ENCODE peak calls at places on chromosomes 1 and 21, in seven cellular contexts. E is glomerular endothelial cell; G is GM12878; Y is stimulated activated naive CD8-positive, alpha-beta T cell treated with anti-CD3 and anti-CD28 coated beads, Interleukin-15, Interleukin-2, amounts not matched to agents 100 U/mL and 50 U/mL, for 24 hours; S is stimulated activated CD4-positive, alpha-beta T cell treated with anti-CD3 and anti-CD28 coated beads, Interleukin-1b, Interleukin-23, amount 100 ng/mL, for 4 hours; A is LHCN-M2; B is AG08396. W is an unnamed sample.

GRCh38 chr1:150688786-150689185 is 8.2 kb downstream of the GOLPH3L start:
- DNase-seq in E (no peak), G (no peak), Y (no peak), S (no peak), A (peak; percentile 7), B (no peak), W (no peak)

GRCh38 chr1:58515794-58516401 is 30.6 kb downstream of the OMA1 start:
- DNase-seq in E (peak; percentile 67), G (peak; percentile 13), Y (peak; percentile 11), S (peak; percentile 18), A (peak; percentile 73), B (peak; percentile 72), W (peak; percentile 54)

GRCh38 chr1:3590145-3590768 is 21.1 kb downstream of the MEGF6 start:
- DNase-seq in E (no peak), G (no peak), Y (no peak), S (no peak), A (no peak), B (no peak), W (no peak)

GRCh38 chr21:25563399-25564116 is 43.7 kb downstream of the MRPL39 start:
- DNase-seq in E (no peak), G (peak; percentile 87), Y (peak; percentile 54), S (no peak), A (peak; percentile 26), B (no peak), W (no peak)

GRCh38 chr1:203455706-203456105 is 19.9 kb upstream of the PRELP start:
- DNase-seq in E (no peak), G (no peak), Y (no peak), S (no peak), A (no peak), B (no peak), W (no peak)

GRCh38 chr1:168252204-168252733 is 26.5 kb downstream of the SFT2D2 start:
- DNase-seq in E (no peak), G (no peak), Y (no peak), S (no peak), A (peak; percentile 8), B (no peak), W (no peak)

GRCh38 chr1:11940260-11940921 is 5.9 kb downstream of the PLOD1 start:
- DNase-seq in E (no peak), G (no peak), Y (no peak), S (no peak), A (peak; percentile 63), B (no peak), W (no peak)

GRCh38 chr1:88890790-88891317 is 513 bp downstream of the GTF2B start:
- DNase-seq in E (no peak), G (no peak), Y (peak; percentile 27), S (no peak), A (peak; percentile 13), B (peak; percentile 29), W (peak; percentile 71)

GRCh38 chr1:179190861-179191260 is 38.6 kb downstream of the ABL2 start:
- DNase-seq in E (peak; percentile 56), G (no peak), Y (no peak), S (no peak), A (no peak), B (no peak), W (no peak)

GRCh38 chr1:72186733-72187307 is 95.5 kb downstream of the NEGR1 start:
- DNase-seq in E (no peak), G (no peak), Y (no peak), S (no peak), A (peak; percentile 35), B (peak; percentile 4), W (no peak)

GRCh38 chr1:228885845-228886244 is 150.6 kb downstream of the RHOU start:
- DNase-seq in E (no peak), G (no peak), Y (no peak), S (no peak), A (no peak), B (no peak), W (no peak)

GRCh38 chr1:28163496-28164120 is 12.9 kb downstream of the PTAFR start:
- DNase-seq in E (no peak), G (no peak), Y (no peak), S (no peak), A (no peak), B (no peak), W (peak; percentile 58)

GRCh38 chr1:159936284-159936904 is 9.0 kb downstream of the IGSF9 start:
- DNase-seq in E (no peak), G (no peak), Y (peak; percentile 88), S (peak; percentile 86), A (peak; percentile 23), B (peak; percentile 87), W (peak; percentile 97)

GRCh38 chr1:111726311-111726710 is 12.9 kb downstream of the INKA2 start:
- DNase-seq in E (no peak), G (no peak), Y (no peak), S (no peak), A (no peak), B (no peak), W (no peak)

GRCh38 chr1:62325076-62325475 is 5.8 kb upstream of the KANK4 start:
- DNase-seq in E (no peak), G (no peak), Y (no peak), S (no peak), A (peak; percentile 55), B (no peak), W (no peak)